ENCODE peak calls at places on chromosomes 11 and 22, in seven cellular contexts. V, N, P, S, R, E and C are unnamed samples.
A peak's percentile ranks its signal among the peaks of the same experiment; 100 is the strongest.

GRCh38 chr11:73288197-73288872 is 16.2 kb downstream of the P2RY6 start:
- DNase-seq in P (no peak), E (no peak), V (no peak), S (no peak), N (no peak), R (no peak), C (no peak)

GRCh38 chr22:45582955-45583320 is 80.3 kb downstream of the FBLN1 start:
- DNase-seq in V (no peak), S (no peak), N (no peak), P (no peak), E (no peak), R (no peak), C (no peak)

GRCh38 chr22:43587574-43587973 is 175.8 kb downstream of the MPPED1 start:
- DNase-seq in V (no peak), P (no peak), R (no peak), S (no peak), N (no peak), E (no peak), C (no peak)

GRCh38 chr11:58622344-58622743 is at the start of gene CNTF:
- DNase-seq in R (no peak), N (no peak), V (no peak), P (no peak), E (no peak), S (no peak), C (peak; percentile 8)

GRCh38 chr22:36395061-36395849 is 7.5 kb upstream of the MYH9 start:
- DNase-seq in R (no peak), N (no peak), E (no peak), S (no peak), P (no peak), V (no peak), C (no peak)

GRCh38 chr11:68941324-68942089 is 37.8 kb downstream of the IGHMBP2 start:
- DNase-seq in R (no peak), V (no peak), S (no peak), N (no peak), P (no peak), E (no peak), C (no peak)

GRCh38 chr11:92415246-92415645 is 190.6 kb downstream of the FAT3 start:
- DNase-seq in P (no peak), N (no peak), V (no peak), R (no peak), E (no peak), S (no peak), C (no peak)

GRCh38 chr22:38017272-38017920 is 33.0 kb upstream of the SOX10 start:
- DNase-seq in S (no peak), N (no peak), V (no peak), P (no peak), E (no peak), R (no peak), C (no peak)

GRCh38 chr11:95337175-95337957 is 106.4 kb upstream of the SESN3 start:
- DNase-seq in S (peak; percentile 72), N (peak; percentile 10), R (peak; percentile 61), E (no peak), V (peak; percentile 5), P (no peak), C (no peak)

GRCh38 chr11:2898366-2899079 is 12.9 kb upstream of the CDKN1C start:
- DNase-seq in S (no peak), R (peak; percentile 70), E (peak; percentile 83), V (peak; percentile 55), P (no peak), N (peak; percentile 36), C (no peak)

GRCh38 chr22:19882446-19883381 is 28.0 kb upstream of the GNB1L start:
- DNase-seq in N (no peak), V (no peak), P (no peak), R (no peak), E (no peak), S (peak; percentile 10), C (no peak)

GRCh38 chr11:57071829-57072228 is 83.1 kb downstream of the OR5AK2 start:
- DNase-seq in N (no peak), S (no peak), E (peak; percentile 16), V (peak; percentile 11), P (no peak), R (no peak), C (no peak)

GRCh38 chr11:12997168-12997567 is 11.9 kb upstream of the RASSF10 start:
- DNase-seq in S (no peak), N (no peak), R (no peak), P (no peak), E (no peak), V (no peak), C (no peak)

GRCh38 chr11:492416-493226 is 14.4 kb downstream of the RNH1 start:
- DNase-seq in E (no peak), P (peak; percentile 44), R (no peak), V (no peak), N (no peak), S (no peak), C (no peak)

GRCh38 chr11:35373284-35373933 is 45.9 kb downstream of the SLC1A2 start:
- DNase-seq in N (no peak), R (no peak), P (no peak), V (no peak), S (no peak), E (no peak), C (no peak)

GRCh38 chr11:13292970-13293369 is 15.4 kb downstream of the BMAL1 start:
- DNase-seq in N (no peak), S (no peak), E (no peak), R (no peak), V (no peak), P (no peak), C (no peak)

GRCh38 chr22:29985912-29986311 is 94.4 kb upstream of the HORMAD2 start:
- DNase-seq in E (no peak), S (no peak), N (no peak), P (no peak), V (no peak), R (no peak), C (no peak)

GRCh38 chr11:111541209-111542061 is 915 bp downstream of the LAYN start:
- DNase-seq in E (no peak), R (peak; percentile 35), V (no peak), P (no peak), S (peak; percentile 32), N (no peak), C (no peak)

GRCh38 chr22:45534339-45535192 is 31.9 kb downstream of the FBLN1 start:
- DNase-seq in P (peak; percentile 82), R (no peak), V (no peak), N (no peak), S (no peak), E (no peak), C (no peak)

GRCh38 chr22:42747701-42748513 is 27.2 kb upstream of the A4GALT start:
- DNase-seq in N (no peak), P (no peak), V (peak; percentile 46), E (no peak), R (no peak), S (peak; percentile 45), C (no peak)

GRCh38 chr22:41565403-41566054 is 4.7 kb downstream of the CSDC2 start:
- DNase-seq in N (no peak), V (no peak), S (no peak), P (no peak), R (peak; percentile 55), E (peak; percentile 55), C (no peak)

GRCh38 chr11:116263020-116263419 is 509.8 kb downstream of the BUD13 start:
- DNase-seq in N (no peak), S (no peak), E (no peak), V (no peak), R (no peak), P (no peak), C (no peak)

GRCh38 chr11:64196616-64197015 is 9.9 kb upstream of the FERMT3 start:
- DNase-seq in E (no peak), S (no peak), V (no peak), N (no peak), R (no peak), P (no peak), C (no peak)

GRCh38 chr22:40975346-40975745 is 24.2 kb downstream of the RBX1 start:
- DNase-seq in E (no peak), N (no peak), V (peak; percentile 13), R (no peak), S (no peak), P (no peak), C (no peak)

GRCh38 chr22:29072193-29072978 is 449 bp upstream of the KREMEN1 start:
- DNase-seq in S (peak; percentile 80), E (peak; percentile 45), R (peak; percentile 91), P (peak; percentile 64), V (no peak), N (peak; percentile 66), C (peak; percentile 49)

GRCh38 chr11:83159901-83160865 is 3.3 kb downstream of the PCF11 start:
- DNase-seq in N (no peak), V (no peak), S (no peak), P (no peak), R (peak; percentile 33), E (peak; percentile 60), C (no peak)

GRCh38 chr22:35645646-35646045 is 2.6 kb upstream of the APOL6 start:
- DNase-seq in E (no peak), N (no peak), R (no peak), P (no peak), V (no peak), S (no peak), C (no peak)

GRCh38 chr11:134686418-134686817 is 274.4 kb upstream of the B3GAT1 start:
- DNase-seq in P (no peak), N (no peak), S (no peak), V (no peak), E (no peak), R (no peak), C (no peak)

GRCh38 chr11:4643682-4644081 is at the start of gene OR51E1:
- DNase-seq in V (no peak), S (no peak), R (no peak), N (no peak), P (no peak), E (no peak), C (no peak)